ENCODE peak calls at places on chromosomes 2 and 18, in seven cellular contexts. P, D, S, A, X, K and V are unnamed samples.

GRCh38 chr18:24388975-24389374 is 8.6 kb downstream of the OSBPL1A start:
- DNase-seq in P (no peak), A (no peak), X (no peak), S (no peak), K (no peak), D (no peak), V (no peak)

GRCh38 chr2:101311390-101312019 is 3.0 kb upstream of the RNF149 start:
- DNase-seq in S (peak; percentile 71), K (no peak), D (no peak), P (peak; percentile 35), X (no peak), A (no peak), V (peak; percentile 73)

GRCh38 chr2:149393647-149394046 is 63.3 kb downstream of the LYPD6 start:
- DNase-seq in A (no peak), D (no peak), P (no peak), X (no peak), S (no peak), K (no peak), V (no peak)

GRCh38 chr2:197628043-197628500 is 47.3 kb downstream of the RFTN2 start:
- DNase-seq in X (no peak), K (no peak), P (no peak), S (no peak), A (no peak), D (no peak), V (no peak)

GRCh38 chr18:58805482-58806187 is 59.0 kb upstream of the ZNF532 start:
- DNase-seq in K (peak; percentile 20), A (no peak), X (no peak), D (no peak), P (no peak), S (no peak), V (no peak)

GRCh38 chr18:36096955-36097354 is 29.6 kb upstream of the RPRD1A start:
- DNase-seq in K (no peak), S (no peak), D (no peak), X (no peak), P (no peak), A (no peak), V (no peak)

GRCh38 chr2:240465765-240466578 is 30.5 kb downstream of the GPC1 start:
- DNase-seq in K (no peak), S (no peak), A (peak; percentile 11), P (no peak), X (no peak), D (no peak), V (no peak)

GRCh38 chr2:145287686-145288085 is 767.8 kb upstream of the ZEB2 start:
- DNase-seq in D (peak; percentile 11), P (no peak), X (no peak), A (no peak), S (no peak), K (peak; percentile 7), V (no peak)

GRCh38 chr2:14530506-14530905 is 102.0 kb upstream of the LRATD1 start:
- DNase-seq in X (no peak), S (no peak), K (peak; percentile 42), P (no peak), A (no peak), D (peak; percentile 38), V (no peak)

GRCh38 chr2:110771549-110772382 is 39.4 kb downstream of the ACOXL start:
- DNase-seq in K (no peak), S (no peak), P (no peak), D (no peak), X (no peak), A (no peak), V (no peak)

GRCh38 chr2:112187805-112188596 is 49.8 kb downstream of the FBLN7 start:
- DNase-seq in P (peak; percentile 93), A (no peak), D (no peak), S (peak; percentile 25), X (peak; percentile 75), K (no peak), V (peak; percentile 90)

GRCh38 chr2:216144372-216144771 is 35.2 kb downstream of the XRCC5 start:
- DNase-seq in K (no peak), D (no peak), P (no peak), S (no peak), A (no peak), X (no peak), V (no peak)

GRCh38 chr18:905307-905947 is 756 bp downstream of the ADCYAP1 start:
- DNase-seq in D (no peak), S (no peak), P (no peak), X (no peak), A (no peak), K (no peak), V (no peak)

GRCh38 chr2:239871481-239872435 is 153.4 kb downstream of the NDUFA10 start:
- DNase-seq in D (no peak), K (no peak), S (no peak), X (no peak), P (no peak), A (no peak), V (no peak)

GRCh38 chr2:152348388-152348787 is 13.4 kb downstream of the FMNL2 start:
- DNase-seq in S (no peak), X (no peak), P (no peak), K (no peak), A (no peak), D (no peak), V (no peak)

GRCh38 chr18:5275872-5276271 is 19.7 kb downstream of the ZBTB14 start:
- DNase-seq in D (no peak), A (no peak), X (no peak), K (no peak), P (no peak), S (no peak), V (no peak)

GRCh38 chr2:88027709-88028389 is 11.5 kb upstream of the RNU2-63P start:
- DNase-seq in K (no peak), X (no peak), P (no peak), A (no peak), D (no peak), S (no peak), V (no peak)

GRCh38 chr2:227205701-227206100 is 41.3 kb downstream of the COL4A3 start:
- DNase-seq in S (no peak), D (no peak), K (no peak), P (no peak), A (no peak), X (no peak), V (no peak)

GRCh38 chr2:170324640-170325046 is 146.7 kb downstream of the MYO3B start:
- DNase-seq in P (peak; percentile 39), D (peak; percentile 48), S (peak; percentile 21), X (peak; percentile 9), K (peak; percentile 36), A (peak; percentile 31), V (peak; percentile 47)

GRCh38 chr2:226520723-226521122 is 278.9 kb downstream of the IRS1 start:
- DNase-seq in P (no peak), A (no peak), X (no peak), K (no peak), D (no peak), S (no peak), V (no peak)

GRCh38 chr2:241639385-241639784 is 1.9 kb downstream of the ATG4B start:
- DNase-seq in X (no peak), A (no peak), P (no peak), D (no peak), S (no peak), K (no peak), V (no peak)